ENCODE peak calls at places on chromosomes 1 and 21, in five cellular contexts. One of them, this sample, is unnamed.

GRCh38 chr21:36918291-36918690 is 48.2 kb downstream of the HLCS start:
- DNase-seq in CD4-positive, alpha-beta memory T cell: no peak
- DNase-seq in GM12878: no peak
- DNase-seq in heart left ventricle: no peak
- DNase-seq in lower lobe of right lung: no peak
- DNase-seq in this sample: no peak

GRCh38 chr1:228405200-228405978 is 1.2 kb downstream of the TRIM11 start:
- DNase-seq in CD4-positive, alpha-beta memory T cell: no peak
- DNase-seq in GM12878: no peak
- DNase-seq in lower lobe of right lung: no peak
- DNase-seq in heart left ventricle: no peak
- DNase-seq in this sample: no peak

GRCh38 chr1:30191154-30191702 is 532.2 kb downstream of the MATN1 start:
- DNase-seq in CD4-positive, alpha-beta memory T cell: peak
- DNase-seq in heart left ventricle: no peak
- DNase-seq in GM12878: no peak
- DNase-seq in lower lobe of right lung: no peak
- DNase-seq in this sample: no peak

GRCh38 chr1:114641377-114641776 is 28.5 kb downstream of the DENND2C start:
- DNase-seq in GM12878: no peak
- DNase-seq in lower lobe of right lung: no peak
- DNase-seq in heart left ventricle: no peak
- DNase-seq in CD4-positive, alpha-beta memory T cell: no peak
- DNase-seq in this sample: no peak

GRCh38 chr1:248630551-248630950 is 4.3 kb downstream of the OR2T11 start:
- DNase-seq in GM12878: no peak
- DNase-seq in heart left ventricle: no peak
- DNase-seq in lower lobe of right lung: no peak
- DNase-seq in CD4-positive, alpha-beta memory T cell: no peak
- DNase-seq in this sample: no peak

GRCh38 chr1:22969224-22969829 is 3.3 kb downstream of the LACTBL1 start:
- DNase-seq in heart left ventricle: no peak
- DNase-seq in GM12878: no peak
- DNase-seq in lower lobe of right lung: no peak
- DNase-seq in CD4-positive, alpha-beta memory T cell: no peak
- DNase-seq in this sample: peak

GRCh38 chr1:156154317-156154749 is 948 bp downstream of the SEMA4A start:
- DNase-seq in CD4-positive, alpha-beta memory T cell: no peak
- DNase-seq in lower lobe of right lung: peak
- DNase-seq in GM12878: peak
- DNase-seq in heart left ventricle: no peak
- DNase-seq in this sample: peak

GRCh38 chr1:31502926-31503511 is 73.3 kb upstream of the TINAGL1 start:
- DNase-seq in CD4-positive, alpha-beta memory T cell: no peak
- DNase-seq in heart left ventricle: no peak
- DNase-seq in GM12878: no peak
- DNase-seq in lower lobe of right lung: no peak
- DNase-seq in this sample: peak

GRCh38 chr1:2374260-2375155 is 16.8 kb downstream of the MORN1 start:
- DNase-seq in GM12878: no peak
- DNase-seq in heart left ventricle: peak
- DNase-seq in CD4-positive, alpha-beta memory T cell: no peak
- DNase-seq in lower lobe of right lung: peak
- DNase-seq in this sample: no peak

GRCh38 chr21:43658769-43659135 is 536 bp downstream of the HSF2BP start:
- DNase-seq in GM12878: no peak
- DNase-seq in heart left ventricle: peak
- DNase-seq in CD4-positive, alpha-beta memory T cell: no peak
- DNase-seq in lower lobe of right lung: no peak
- DNase-seq in this sample: no peak

GRCh38 chr1:90783181-90783580 is 66.1 kb upstream of the BARHL2 start:
- DNase-seq in heart left ventricle: no peak
- DNase-seq in CD4-positive, alpha-beta memory T cell: no peak
- DNase-seq in lower lobe of right lung: no peak
- DNase-seq in GM12878: no peak
- DNase-seq in this sample: no peak

GRCh38 chr1:110087812-110088738 is 17.6 kb upstream of the ALX3 start:
- DNase-seq in CD4-positive, alpha-beta memory T cell: peak
- DNase-seq in heart left ventricle: no peak
- DNase-seq in lower lobe of right lung: no peak
- DNase-seq in GM12878: no peak
- DNase-seq in this sample: peak

GRCh38 chr1:61083014-61083798 is 845 bp downstream of the NFIA start:
- DNase-seq in GM12878: no peak
- DNase-seq in heart left ventricle: peak
- DNase-seq in CD4-positive, alpha-beta memory T cell: peak
- DNase-seq in lower lobe of right lung: peak
- DNase-seq in this sample: peak

GRCh38 chr1:11845641-11846335 is 1.8 kb downstream of the NPPA start:
- DNase-seq in heart left ventricle: no peak
- DNase-seq in lower lobe of right lung: no peak
- DNase-seq in CD4-positive, alpha-beta memory T cell: peak
- DNase-seq in GM12878: no peak
- DNase-seq in this sample: no peak

GRCh38 chr1:155910621-155911121 is 478 bp downstream of the RIT1 start:
- DNase-seq in GM12878: no peak
- DNase-seq in CD4-positive, alpha-beta memory T cell: peak
- DNase-seq in lower lobe of right lung: no peak
- DNase-seq in heart left ventricle: no peak
- DNase-seq in this sample: peak

GRCh38 chr1:67889940-67890567 is 56.8 kb upstream of the GNG12 start:
- DNase-seq in CD4-positive, alpha-beta memory T cell: no peak
- DNase-seq in GM12878: no peak
- DNase-seq in heart left ventricle: no peak
- DNase-seq in lower lobe of right lung: no peak
- DNase-seq in this sample: no peak

GRCh38 chr1:163035791-163036249 is 33.3 kb upstream of the RGS4 start:
- DNase-seq in GM12878: no peak
- DNase-seq in CD4-positive, alpha-beta memory T cell: no peak
- DNase-seq in lower lobe of right lung: no peak
- DNase-seq in heart left ventricle: no peak
- DNase-seq in this sample: no peak

GRCh38 chr1:151166506-151166956 is 587 bp downstream of the SCNM1 start:
- DNase-seq in CD4-positive, alpha-beta memory T cell: no peak
- DNase-seq in lower lobe of right lung: no peak
- DNase-seq in heart left ventricle: no peak
- DNase-seq in GM12878: no peak
- DNase-seq in this sample: peak

GRCh38 chr1:50285994-50286393 is 137.2 kb downstream of the DMRTA2 start:
- DNase-seq in CD4-positive, alpha-beta memory T cell: no peak
- DNase-seq in GM12878: no peak
- DNase-seq in lower lobe of right lung: no peak
- DNase-seq in heart left ventricle: no peak
- DNase-seq in this sample: no peak

GRCh38 chr1:234891427-234891826 is 237.2 kb downstream of the TOMM20 start:
- DNase-seq in GM12878: no peak
- DNase-seq in lower lobe of right lung: no peak
- DNase-seq in heart left ventricle: no peak
- DNase-seq in CD4-positive, alpha-beta memory T cell: no peak
- DNase-seq in this sample: no peak

GRCh38 chr1:85581138-85581801 is 709 bp downstream of the CCN1 start:
- DNase-seq in heart left ventricle: peak
- DNase-seq in lower lobe of right lung: peak
- DNase-seq in GM12878: no peak
- DNase-seq in CD4-positive, alpha-beta memory T cell: no peak
- DNase-seq in this sample: peak

GRCh38 chr1:62012821-62013220 is 181.8 kb upstream of the L1TD1 start:
- DNase-seq in GM12878: no peak
- DNase-seq in heart left ventricle: no peak
- DNase-seq in lower lobe of right lung: no peak
- DNase-seq in CD4-positive, alpha-beta memory T cell: no peak
- DNase-seq in this sample: no peak

GRCh38 chr1:183080406-183080805 is 57.2 kb downstream of the LAMC1 start:
- DNase-seq in heart left ventricle: no peak
- DNase-seq in GM12878: no peak
- DNase-seq in lower lobe of right lung: no peak
- DNase-seq in CD4-positive, alpha-beta memory T cell: no peak
- DNase-seq in this sample: no peak

GRCh38 chr1:205270271-205270670 is 42.5 kb downstream of the TMCC2 start:
- DNase-seq in CD4-positive, alpha-beta memory T cell: no peak
- DNase-seq in heart left ventricle: no peak
- DNase-seq in lower lobe of right lung: no peak
- DNase-seq in GM12878: no peak
- DNase-seq in this sample: no peak

GRCh38 chr1:234533034-234533571 is 54.1 kb upstream of the TARBP1 start:
- DNase-seq in heart left ventricle: no peak
- DNase-seq in lower lobe of right lung: no peak
- DNase-seq in CD4-positive, alpha-beta memory T cell: no peak
- DNase-seq in GM12878: no peak
- DNase-seq in this sample: no peak

GRCh38 chr1:209704584-209704983 is at the start of gene HSD11B1:
- DNase-seq in CD4-positive, alpha-beta memory T cell: no peak
- DNase-seq in lower lobe of right lung: peak
- DNase-seq in heart left ventricle: peak
- DNase-seq in GM12878: no peak
- DNase-seq in this sample: peak

GRCh38 chr1:94332952-94333351 is 85.2 kb upstream of the ABCD3 start:
- DNase-seq in GM12878: no peak
- DNase-seq in CD4-positive, alpha-beta memory T cell: no peak
- DNase-seq in lower lobe of right lung: no peak
- DNase-seq in heart left ventricle: no peak
- DNase-seq in this sample: no peak

GRCh38 chr1:116331523-116331922 is 41.5 kb upstream of the ATP1A1 start:
- DNase-seq in CD4-positive, alpha-beta memory T cell: no peak
- DNase-seq in heart left ventricle: no peak
- DNase-seq in GM12878: no peak
- DNase-seq in lower lobe of right lung: no peak
- DNase-seq in this sample: no peak

GRCh38 chr1:102879439-102879993 is 228.8 kb downstream of the COL11A1 start:
- DNase-seq in heart left ventricle: no peak
- DNase-seq in GM12878: no peak
- DNase-seq in CD4-positive, alpha-beta memory T cell: no peak
- DNase-seq in lower lobe of right lung: no peak
- DNase-seq in this sample: no peak

GRCh38 chr1:234256359-234256758 is 116.9 kb upstream of the COA6 start:
- DNase-seq in GM12878: no peak
- DNase-seq in heart left ventricle: no peak
- DNase-seq in lower lobe of right lung: no peak
- DNase-seq in CD4-positive, alpha-beta memory T cell: no peak
- DNase-seq in this sample: no peak

GRCh38 chr21:42518216-42518615 is 4.6 kb downstream of the SLC37A1 start:
- DNase-seq in heart left ventricle: no peak
- DNase-seq in CD4-positive, alpha-beta memory T cell: no peak
- DNase-seq in GM12878: no peak
- DNase-seq in lower lobe of right lung: no peak
- DNase-seq in this sample: peak
- H3K27ac ChIP-seq in heart left ventricle: no peak
- H3K27ac ChIP-seq in CD4-positive, alpha-beta memory T cell: no peak
- H3K27ac ChIP-seq in GM12878: no peak
- H3K27ac ChIP-seq in lower lobe of right lung: no peak
- H3K27ac ChIP-seq in this sample: peak

GRCh38 chr1:77430966-77431735 is 149.3 kb downstream of the AK5 start:
- DNase-seq in heart left ventricle: no peak
- DNase-seq in CD4-positive, alpha-beta memory T cell: peak
- DNase-seq in lower lobe of right lung: no peak
- DNase-seq in GM12878: no peak
- DNase-seq in this sample: no peak
- H3K27ac ChIP-seq in heart left ventricle: no peak
- H3K27ac ChIP-seq in CD4-positive, alpha-beta memory T cell: peak
- H3K27ac ChIP-seq in lower lobe of right lung: no peak
- H3K27ac ChIP-seq in GM12878: no peak
- H3K27ac ChIP-seq in this sample: no peak

GRCh38 chr1:219465247-219466093 is 147.4 kb downstream of the ZC3H11B start:
- DNase-seq in GM12878: peak
- DNase-seq in CD4-positive, alpha-beta memory T cell: no peak
- DNase-seq in heart left ventricle: no peak
- DNase-seq in lower lobe of right lung: no peak
- DNase-seq in this sample: no peak

GRCh38 chr1:219460561-219461511 is 152.1 kb downstream of the ZC3H11B start:
- DNase-seq in GM12878: peak
- DNase-seq in heart left ventricle: no peak
- DNase-seq in lower lobe of right lung: no peak
- DNase-seq in CD4-positive, alpha-beta memory T cell: no peak
- DNase-seq in this sample: no peak

GRCh38 chr1:219461891-219462528 is 150.9 kb downstream of the ZC3H11B start:
- DNase-seq in heart left ventricle: no peak
- DNase-seq in GM12878: no peak
- DNase-seq in lower lobe of right lung: no peak
- DNase-seq in CD4-positive, alpha-beta memory T cell: no peak
- DNase-seq in this sample: no peak

GRCh38 chr1:219463629-219464028 is 149.3 kb downstream of the ZC3H11B start:
- DNase-seq in CD4-positive, alpha-beta memory T cell: no peak
- DNase-seq in heart left ventricle: no peak
- DNase-seq in GM12878: no peak
- DNase-seq in lower lobe of right lung: no peak
- DNase-seq in this sample: no peak

GRCh38 chr1:219459321-219460105 is 153.4 kb downstream of the ZC3H11B start:
- DNase-seq in CD4-positive, alpha-beta memory T cell: no peak
- DNase-seq in heart left ventricle: no peak
- DNase-seq in lower lobe of right lung: no peak
- DNase-seq in GM12878: no peak
- DNase-seq in this sample: no peak
- H3K27ac ChIP-seq in CD4-positive, alpha-beta memory T cell: no peak
- H3K27ac ChIP-seq in heart left ventricle: no peak
- H3K27ac ChIP-seq in lower lobe of right lung: no peak
- H3K27ac ChIP-seq in GM12878: no peak
- H3K27ac ChIP-seq in this sample: no peak

GRCh38 chr1:8212443-8212920 is 105.4 kb upstream of the SLC45A1 start:
- DNase-seq in heart left ventricle: no peak
- DNase-seq in CD4-positive, alpha-beta memory T cell: no peak
- DNase-seq in GM12878: no peak
- DNase-seq in lower lobe of right lung: no peak
- DNase-seq in this sample: no peak
- H3K27ac ChIP-seq in heart left ventricle: no peak
- H3K27ac ChIP-seq in CD4-positive, alpha-beta memory T cell: no peak
- H3K27ac ChIP-seq in GM12878: no peak
- H3K27ac ChIP-seq in lower lobe of right lung: peak
- H3K27ac ChIP-seq in this sample: no peak

This sample was measured in thyroid gland.